ENCODE peak calls at places on chromosome 21, in four cellular contexts. I is body of pancreas, D is brain microvascular endothelial cell, Y is sigmoid colon. U is an unnamed sample.

GRCh38 chr21:36076878-36077658 is 7.2 kb downstream of the CBR1 start:
- DNase-seq in I (no peak), D (no peak), Y (no peak), U (no peak)

GRCh38 chr21:37796011-37796410 is 120.2 kb downstream of the KCNJ6 start:
- DNase-seq in I (no peak), D (no peak), Y (no peak), U (no peak)

GRCh38 chr21:32538147-32538792 is 47.1 kb downstream of the TCP10L start:
- DNase-seq in I (no peak), D (no peak), Y (no peak), U (no peak)

GRCh38 chr21:45726438-45726837 is 82.9 kb downstream of the PCBP3 start:
- DNase-seq in I (no peak), D (no peak), Y (no peak), U (no peak)

GRCh38 chr21:45900034-45900868 is 81.3 kb upstream of the COL6A1 start:
- DNase-seq in I (no peak), D (no peak), Y (no peak), U (no peak)

GRCh38 chr21:36630485-36631206 is 68.3 kb upstream of the SIM2 start:
- DNase-seq in I (peak), D (peak), Y (no peak), U (peak)

GRCh38 chr21:15121655-15122120 is 56.9 kb upstream of the NRIP1 start:
- DNase-seq in I (peak), D (peak), Y (no peak), U (no peak)

GRCh38 chr21:37984416-37984815 is 68.2 kb upstream of the KCNJ6 start:
- DNase-seq in I (no peak), D (no peak), Y (no peak), U (no peak)

GRCh38 chr21:31893841-31894240 is 21.0 kb downstream of the HUNK start:
- DNase-seq in I (no peak), D (no peak), Y (no peak), U (no peak)

GRCh38 chr21:37849703-37850102 is 66.6 kb downstream of the KCNJ6 start:
- DNase-seq in I (no peak), D (peak), Y (no peak), U (no peak)

GRCh38 chr21:26754853-26755252 is 90.4 kb downstream of the ADAMTS1 start:
- DNase-seq in I (no peak), D (no peak), Y (no peak), U (no peak)

GRCh38 chr21:34595457-34595856 is 19.5 kb downstream of the RCAN1 start:
- DNase-seq in I (peak), D (no peak), Y (no peak), U (no peak)

GRCh38 chr21:33025471-33026298 is at the start of gene OLIG2:
- DNase-seq in I (no peak), D (no peak), Y (peak), U (no peak)

GRCh38 chr21:25169370-25169769 is 437.9 kb downstream of the MRPL39 start:
- DNase-seq in I (no peak), D (no peak), Y (no peak), U (no peak)

GRCh38 chr21:34498623-34499022 is 13.4 kb downstream of the KCNE1 start:
- DNase-seq in I (no peak), D (peak), Y (no peak), U (no peak)

DNA sequence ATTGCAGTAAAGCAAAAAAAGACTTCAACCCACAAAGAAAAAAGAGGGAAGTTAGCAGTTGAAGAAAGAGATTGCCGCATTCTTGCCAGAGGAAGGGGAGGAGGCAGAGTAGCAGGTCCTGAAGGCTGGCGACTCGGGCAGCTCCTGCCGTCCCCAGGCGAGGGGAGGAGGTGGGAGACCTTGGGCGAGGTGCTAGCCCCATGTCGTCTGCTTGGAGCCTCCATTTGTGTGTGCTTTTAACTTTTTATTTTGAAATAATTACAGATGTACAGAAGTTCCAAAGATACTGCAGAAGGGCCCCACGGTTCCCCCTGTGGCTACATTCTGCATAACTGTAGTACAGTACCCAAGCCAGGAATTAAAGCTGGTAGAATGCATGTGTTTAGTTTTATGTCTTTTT is 6.8 kb downstream of the TRPM2 start:
- DNase-seq in I (no peak), D (no peak), Y (no peak), U (no peak)
- TF ChIP-seq CTCF in I (no peak), D (peak), Y (no peak), U (peak)

DNA sequence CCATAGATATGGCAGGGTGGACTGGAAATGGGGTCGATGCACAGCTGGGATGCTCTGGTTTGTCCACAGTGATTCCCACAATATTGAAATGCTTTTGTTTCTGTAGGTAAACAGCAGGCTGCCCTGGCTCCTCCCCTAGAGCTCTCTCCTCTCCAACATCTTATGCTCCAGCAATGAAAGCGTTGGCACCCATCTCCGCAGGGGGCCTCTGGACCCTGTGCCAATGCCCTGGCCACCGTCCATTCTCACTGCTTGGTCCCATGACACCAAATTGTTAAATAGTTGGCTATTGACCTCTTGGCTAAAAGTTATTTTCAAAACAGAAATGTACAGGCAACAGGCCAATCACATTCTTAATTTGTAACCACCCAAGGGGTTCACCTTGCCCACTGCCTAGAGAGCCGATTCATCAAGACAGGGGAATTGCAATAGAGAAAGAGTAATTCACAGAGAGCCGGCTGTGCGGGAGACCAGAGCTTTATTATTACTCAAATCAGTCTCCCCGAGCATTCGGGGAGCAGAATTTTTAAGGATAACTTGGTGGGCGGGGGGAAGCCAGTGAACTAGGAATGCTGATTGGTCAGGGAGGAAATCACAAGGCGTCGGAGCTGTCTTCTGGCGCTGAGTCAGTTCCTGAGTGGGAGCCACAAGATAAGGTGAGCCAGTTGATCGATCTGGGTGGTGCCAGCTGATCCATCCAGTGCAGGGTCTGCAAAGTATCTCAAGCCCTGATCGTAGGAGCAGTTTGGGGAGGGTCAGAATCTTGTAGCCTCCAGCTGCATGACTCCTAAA is 76.9 kb upstream of the B3GALT5 start:
- DNase-seq in I (no peak), D (no peak), Y (no peak), U (no peak)
- H3K4me3 ChIP-seq in I (no peak), D (no peak), Y (no peak), U (no peak)

DNA sequence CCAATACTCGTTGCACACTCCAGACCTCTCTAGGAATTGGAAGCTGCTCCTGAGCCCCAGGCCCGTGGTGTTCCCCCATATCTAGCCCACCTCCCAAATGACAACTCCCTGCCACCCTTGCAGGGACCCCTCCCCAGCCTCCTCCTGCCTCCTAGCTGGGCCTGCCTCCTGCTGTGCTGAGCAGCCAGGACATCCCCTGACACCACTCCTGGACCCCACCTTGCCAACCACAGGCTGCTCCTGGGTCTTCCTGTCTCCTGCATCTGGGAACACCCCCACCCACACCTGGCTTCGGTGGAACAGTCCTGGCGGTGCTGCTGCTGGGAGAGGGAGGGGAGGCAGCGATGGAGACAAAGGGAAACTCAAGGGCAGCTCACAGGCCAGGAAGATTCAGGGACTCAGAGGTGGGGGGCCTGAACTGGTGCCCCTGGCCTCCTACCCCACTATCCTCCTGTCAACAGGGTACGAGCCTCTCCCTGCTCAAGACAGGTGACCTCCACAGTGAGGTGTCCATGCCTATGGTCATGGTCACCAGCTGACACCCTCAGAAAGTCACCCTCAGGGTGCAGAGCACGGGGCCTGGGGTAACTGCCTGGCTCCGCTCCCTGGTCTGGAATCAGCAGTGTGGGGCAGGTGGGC is 81.2 kb downstream of the RIPK4 start:
- DNase-seq in I (no peak), D (no peak), Y (no peak), U (no peak)
- TF ChIP-seq CTCF in I (no peak), D (no peak), Y (no peak), U (no peak)

GRCh38 chr21:44510109-44510507 is 29.9 kb downstream of the KRTAP10-1 start:
- DNase-seq in I (no peak), D (no peak), Y (no peak), U (no peak)

GRCh38 chr21:44511219-44511937 is 28.6 kb downstream of the KRTAP10-1 start:
- DNase-seq in I (no peak), D (no peak), Y (no peak), U (no peak)

GRCh38 chr21:44509539-44509938 is 30.5 kb downstream of the KRTAP10-1 start:
- DNase-seq in I (peak), D (no peak), Y (no peak), U (peak)

GRCh38 chr21:44511938-44512275 is 28.1 kb downstream of the KRTAP10-1 start:
- DNase-seq in I (no peak), D (no peak), Y (no peak), U (no peak)

GRCh38 chr21:44510508-44511218 is 29.3 kb downstream of the KRTAP10-1 start:
- DNase-seq in I (peak), D (peak), Y (no peak), U (peak)
- H3K4me3 ChIP-seq in I (no peak), D (no peak), Y (no peak), U (no peak)

GRCh38 chr21:16342932-16343331 is 613.1 kb downstream of the USP25 start:
- DNase-seq in I (no peak), D (no peak), Y (no peak), U (no peak)
- TF ChIP-seq CTCF in I (no peak), D (no peak), Y (no peak), U (no peak)

GRCh38 chr21:16838330-16838729 is 674.5 kb upstream of the CXADR start:
- DNase-seq in I (no peak), D (no peak), Y (no peak), U (no peak)
- H3K4me3 ChIP-seq in I (no peak), D (no peak), Y (no peak), U (no peak)

DNA sequence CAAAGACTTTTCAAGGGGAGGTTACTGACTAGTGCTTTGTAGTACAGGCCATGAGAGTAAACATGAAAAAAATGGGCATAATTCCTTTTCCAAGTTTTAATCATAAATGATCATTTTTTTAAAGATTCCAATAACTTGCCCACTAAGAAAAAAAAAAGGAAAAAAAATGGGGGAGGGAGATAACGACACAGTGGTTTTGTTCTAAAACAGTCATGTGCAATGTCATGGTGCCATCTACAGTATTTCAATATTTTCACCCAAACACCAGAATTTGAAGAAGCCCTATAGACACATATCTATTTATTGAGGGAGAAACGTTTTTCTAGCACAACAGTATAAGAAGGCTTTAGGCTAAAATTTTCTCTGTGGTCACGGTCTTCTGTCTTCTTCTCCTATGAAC is 250.2 kb downstream of the LTN1 start:
- DNase-seq in I (no peak), D (peak), Y (no peak), U (no peak)
- TF ChIP-seq CTCF in I (no peak), D (peak), Y (no peak), U (peak)

U was measured in upper lobe of right lung.